ENCODE peak calls at places on chromosomes 5 and 9, in six cellular contexts. F is lung, X is body of pancreas, K is K562, E is trophoblast cell, L is psoas muscle. C is an unnamed sample.

GRCh38 chr9:116057371-116057770 is 96.2 kb upstream of the PAPPA start:
- DNase-seq in E (no peak), X (no peak), F (no peak), L (no peak), K (no peak), C (no peak)

GRCh38 chr5:113099822-113100221 is 123.2 kb downstream of the DCP2 start:
- DNase-seq in E (peak; percentile 27), L (no peak), F (no peak), X (no peak), K (no peak), C (peak; percentile 82)

GRCh38 chr9:6417186-6417585 is 4.2 kb downstream of the UHRF2 start:
- DNase-seq in K (no peak), E (no peak), L (no peak), F (no peak), X (no peak), C (peak; percentile 56)

GRCh38 chr9:121744002-121744686 is 92.7 kb downstream of the DAB2IP start:
- DNase-seq in E (peak; percentile 77), K (peak; percentile 66), F (no peak), X (peak; percentile 78), L (peak; percentile 74), C (peak; percentile 85)

GRCh38 chr9:128927731-128928411 is 7.1 kb downstream of the PHYHD1 start:
- DNase-seq in L (peak; percentile 72), F (peak; percentile 55), K (peak; percentile 75), E (peak; percentile 46), X (peak; percentile 61), C (peak; percentile 83)

GRCh38 chr5:150122158-150122510 is 33.5 kb downstream of the PDGFRB start:
- DNase-seq in L (no peak), E (no peak), K (peak; percentile 82), X (no peak), F (no peak), C (peak; percentile 77)

GRCh38 chr9:115615821-115616665 is 498.1 kb upstream of the TNC start:
- DNase-seq in X (no peak), E (peak; percentile 82), K (no peak), F (no peak), L (no peak), C (no peak)

GRCh38 chr9:5278486-5278885 is 26.0 kb downstream of the RLN2 start:
- DNase-seq in F (no peak), K (no peak), E (no peak), L (no peak), X (no peak), C (peak; percentile 40)

GRCh38 chr5:96823900-96824351 is 16.2 kb upstream of the ERAP1 start:
- DNase-seq in L (no peak), E (peak; percentile 83), K (no peak), X (no peak), F (no peak), C (no peak)

GRCh38 chr9:7266911-7267555 is 509.3 kb downstream of the KDM4C start:
- DNase-seq in X (peak; percentile 2), K (no peak), F (no peak), E (no peak), L (no peak), C (no peak)

GRCh38 chr9:129868571-129869486 is 33.6 kb downstream of the USP20 start:
- DNase-seq in X (peak; percentile 38), L (peak; percentile 58), F (no peak), E (no peak), K (no peak), C (no peak)

GRCh38 chr9:107438211-107439030 is 51.1 kb downstream of the KLF4 start:
- DNase-seq in K (no peak), F (no peak), X (no peak), E (peak; percentile 69), L (no peak), C (no peak)

GRCh38 chr5:92939428-92939827 is 641.6 kb downstream of the NR2F1-AS1 start:
- DNase-seq in X (no peak), K (no peak), E (no peak), L (no peak), F (no peak), C (no peak)

GRCh38 chr9:134781895-134782294 is 98.7 kb upstream of the FCN2 start:
- DNase-seq in F (no peak), L (no peak), K (peak; percentile 24), X (no peak), E (no peak), C (peak; percentile 64)

GRCh38 chr9:74499111-74499601 is 2.0 kb downstream of the RORB start:
- DNase-seq in X (no peak), E (no peak), K (no peak), L (peak; percentile 40), F (no peak), C (no peak)

GRCh38 chr9:69131682-69132081 is 42.4 kb upstream of the TJP2 start:
- DNase-seq in E (peak; percentile 55), L (peak; percentile 58), K (no peak), F (no peak), X (peak; percentile 55), C (no peak)

GRCh38 chr5:31197183-31197582 is 3.7 kb downstream of the CDH6 start:
- DNase-seq in E (no peak), K (no peak), L (no peak), X (no peak), F (no peak), C (no peak)

GRCh38 chr9:87595605-87596004 is 97.9 kb downstream of the DAPK1 start:
- DNase-seq in L (no peak), K (no peak), E (peak; percentile 48), F (no peak), X (peak; percentile 45), C (no peak)

GRCh38 chr5:180439911-180440769 is 54.0 kb upstream of the CNOT6 start:
- DNase-seq in L (no peak), X (peak; percentile 16), E (no peak), F (no peak), K (no peak), C (no peak)

DNA sequence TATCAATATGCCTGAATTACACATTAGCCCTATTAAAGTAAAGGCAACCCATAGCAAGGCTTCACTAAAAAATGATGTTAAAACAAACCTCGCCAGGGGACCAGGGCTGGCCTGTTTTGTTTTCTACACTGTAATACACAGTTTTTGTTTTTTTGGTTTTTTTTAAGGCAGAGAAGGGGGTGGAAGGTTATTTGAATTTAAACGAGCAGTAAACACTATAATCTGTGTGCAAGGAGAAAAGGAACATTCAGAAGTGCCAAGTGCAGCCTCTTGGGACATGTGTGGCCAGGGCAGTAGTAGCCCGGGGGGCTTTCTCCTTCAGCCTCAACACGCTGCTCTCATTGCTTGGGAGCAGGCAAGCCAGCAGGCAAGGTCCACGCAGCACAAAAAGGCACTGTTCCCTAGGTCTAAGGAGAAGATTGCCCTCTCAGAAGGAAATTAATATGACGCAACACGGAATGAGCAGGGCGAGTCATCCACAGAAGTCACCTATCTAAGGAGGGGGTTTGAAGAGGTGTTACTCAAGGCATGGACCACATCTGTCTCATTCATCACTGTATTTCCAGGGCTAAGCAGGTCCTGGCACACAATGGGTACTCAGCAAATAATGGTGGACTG is 16.2 kb downstream of the SIL1 start:
- DNase-seq in X (no peak), K (no peak), F (no peak), E (no peak), L (no peak), C (peak; percentile 38)
- H3K27ac ChIP-seq in X (no peak overlapping the region), K (no peak overlapping the region), F (no peak overlapping the region), E (no peak overlapping the region), L (peak overlapping the region; percentile 12), C (no peak overlapping the region)

GRCh38 chr5:4255441-4255840 is 659.8 kb downstream of the IRX1 start:
- DNase-seq in K (no peak), E (peak; percentile 33), F (no peak), X (no peak), L (no peak), C (no peak)
- H3K9me3 ChIP-seq in K (no peaks in the 10 kb centered on the region), E (peaks cover 2% of the 10 kb centered on the region), F (no peaks in the 10 kb centered on the region), X (no peaks in the 10 kb centered on the region), L (no peaks in the 10 kb centered on the region), C (peaks cover 26% of the 10 kb centered on the region)

GRCh38 chr9:120531683-120532300 is 48.2 kb downstream of the CDK5RAP2 start:
- DNase-seq in K (peak; percentile 28), F (peak; percentile 46), E (peak; percentile 42), L (no peak), X (peak; percentile 17), C (peak; percentile 73)
- H3K27ac ChIP-seq in K (no peak overlapping the region), F (no peak overlapping the region), E (no peak overlapping the region), L (peak overlapping the region; percentile 60), X (no peak overlapping the region), C (no peak overlapping the region)

GRCh38 chr5:45799388-45799787 is 103.2 kb upstream of the HCN1 start:
- DNase-seq in F (no peak), X (no peak), L (no peak), K (no peak), E (no peak), C (no peak)
- H3K9me3 ChIP-seq in F (peaks cover 20% of the 10 kb centered on the region), X (no peaks in the 10 kb centered on the region), L (peaks cover 11% of the 10 kb centered on the region), K (no peaks in the 10 kb centered on the region), E (peaks cover 3% of the 10 kb centered on the region), C (peaks cover 4% of the 10 kb centered on the region)

GRCh38 chr5:91383027-91383955 is at the start of gene ARRDC3:
- DNase-seq in L (peak; percentile 98), E (peak; percentile 94), K (peak; percentile 92), F (peak; percentile 95), X (peak; percentile 97), C (peak; percentile 98)

GRCh38 chr5:91382530-91383026 is 539 bp downstream of the ARRDC3 start:
- DNase-seq in F (no peak), L (peak; percentile 57), X (peak; percentile 55), E (peak; percentile 18), K (peak; percentile 10), C (peak; percentile 79)

GRCh38 chr5:91383956-91384300 is 811 bp upstream of the ARRDC3 start:
- DNase-seq in F (no peak), E (no peak), K (peak; percentile 26), X (peak; percentile 25), L (no peak), C (peak; percentile 65)

GRCh38 chr5:91386120-91386519 is 3.0 kb upstream of the ARRDC3 start:
- DNase-seq in X (no peak), K (no peak), F (no peak), L (no peak), E (no peak), C (no peak)

GRCh38 chr5:91384671-91385430 is 1.7 kb upstream of the ARRDC3 start:
- DNase-seq in E (peak; percentile 61), L (no peak), X (peak; percentile 85), K (peak; percentile 85), F (peak; percentile 51), C (peak; percentile 94)
- H3K27ac ChIP-seq in E (no peak overlapping the region), L (peak overlapping the region; percentile 99), X (peak overlapping the region; percentile 95), K (peak overlapping the region; percentile 96), F (no peak overlapping the region), C (peak overlapping the region; percentile 97)

GRCh38 chr5:8470489-8470888 is 601.5 kb downstream of the MTRR start:
- DNase-seq in F (no peak), X (no peak), E (no peak), K (no peak), L (no peak), C (no peak)

GRCh38 chr5:8473016-8473415 is 604.1 kb downstream of the MTRR start:
- DNase-seq in L (no peak), E (no peak), K (no peak), X (no peak), F (no peak), C (no peak)

GRCh38 chr5:8473827-8474568 is 605.0 kb downstream of the MTRR start:
- DNase-seq in F (no peak), L (no peak), E (no peak), X (no peak), K (no peak), C (no peak)

GRCh38 chr5:8478308-8478707 is 609.4 kb downstream of the MTRR start:
- DNase-seq in F (no peak), E (no peak), L (no peak), K (no peak), X (no peak), C (no peak)

DNA sequence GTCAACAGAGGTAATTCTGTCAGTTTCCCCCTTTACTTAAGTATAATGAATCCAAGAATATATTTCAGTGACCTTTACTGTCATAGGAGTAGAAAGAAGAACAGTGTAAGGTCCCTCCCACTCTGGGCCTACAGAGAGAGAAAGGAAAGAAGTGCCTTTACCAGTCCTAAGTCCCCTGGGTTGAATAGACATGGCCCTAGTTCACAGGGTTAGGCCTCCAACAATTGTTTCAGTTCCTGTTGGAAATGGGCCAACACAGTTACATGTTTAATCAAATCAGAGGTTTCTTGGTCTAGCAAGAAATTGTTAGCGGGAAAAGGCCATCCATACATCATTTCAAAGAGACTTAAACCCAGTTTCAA is 605.6 kb downstream of the MTRR start:
- DNase-seq in L (no peak), E (no peak), X (no peak), K (no peak), F (no peak), C (no peak)
- H3K9me3 ChIP-seq in L (no peaks in the 10 kb centered on the region), E (peaks cover 6% of the 10 kb centered on the region), X (no peaks in the 10 kb centered on the region), K (peaks cover 4% of the 10 kb centered on the region), F (peaks cover 8% of the 10 kb centered on the region), C (peaks cover 31% of the 10 kb centered on the region)